ENCODE peak calls at places on chromosomes 11 and 22, in five cellular contexts. One of them, this sample, is unnamed.

GRCh38 chr11:94674005-94674491 is 94.1 kb upstream of the AMOTL1 start:
- DNase-seq in iris pigment epithelial cell: no peak
- DNase-seq in sciatic nerve: no peak
- DNase-seq in fibroblast of the aortic adventitia: peak; percentile 47
- DNase-seq in T-cell: no peak
- DNase-seq in this sample: no peak

GRCh38 chr22:35552186-35552842 is 11.7 kb downstream of the RASD2 start:
- DNase-seq in iris pigment epithelial cell: no peak
- DNase-seq in fibroblast of the aortic adventitia: no peak
- DNase-seq in sciatic nerve: no peak
- DNase-seq in T-cell: peak; percentile 79
- DNase-seq in this sample: peak; percentile 82

GRCh38 chr11:126231725-126232459 is 20.3 kb downstream of the FAM118B start:
- DNase-seq in T-cell: no peak
- DNase-seq in sciatic nerve: no peak
- DNase-seq in fibroblast of the aortic adventitia: peak; percentile 51
- DNase-seq in iris pigment epithelial cell: peak; percentile 75
- DNase-seq in this sample: no peak

GRCh38 chr11:72700026-72700610 is 25.9 kb upstream of the PDE2A start:
- DNase-seq in sciatic nerve: no peak
- DNase-seq in iris pigment epithelial cell: peak; percentile 53
- DNase-seq in T-cell: no peak
- DNase-seq in fibroblast of the aortic adventitia: peak; percentile 59
- DNase-seq in this sample: no peak

GRCh38 chr11:65291613-65292012 is 23.1 kb upstream of the CDC42EP2 start:
- DNase-seq in iris pigment epithelial cell: peak; percentile 85
- DNase-seq in T-cell: no peak
- DNase-seq in fibroblast of the aortic adventitia: peak; percentile 83
- DNase-seq in sciatic nerve: no peak
- DNase-seq in this sample: no peak

GRCh38 chr11:78832226-78832947 is 257.7 kb upstream of the NARS2 start:
- DNase-seq in iris pigment epithelial cell: no peak
- DNase-seq in sciatic nerve: no peak
- DNase-seq in fibroblast of the aortic adventitia: no peak
- DNase-seq in T-cell: no peak
- DNase-seq in this sample: no peak

GRCh38 chr22:25369133-25369532 is 149.7 kb downstream of the CRYBB2 start:
- DNase-seq in T-cell: no peak
- DNase-seq in sciatic nerve: no peak
- DNase-seq in iris pigment epithelial cell: no peak
- DNase-seq in fibroblast of the aortic adventitia: no peak
- DNase-seq in this sample: no peak

GRCh38 chr11:64358907-64359711 is at the start of gene RPS6KA4:
- DNase-seq in T-cell: peak; percentile 13
- DNase-seq in iris pigment epithelial cell: peak; percentile 62
- DNase-seq in fibroblast of the aortic adventitia: peak; percentile 42
- DNase-seq in sciatic nerve: peak; percentile 81
- DNase-seq in this sample: peak; percentile 36

GRCh38 chr22:27032121-27032761 is 374.9 kb downstream of the MIAT start:
- DNase-seq in T-cell: no peak
- DNase-seq in iris pigment epithelial cell: no peak
- DNase-seq in sciatic nerve: no peak
- DNase-seq in fibroblast of the aortic adventitia: no peak
- DNase-seq in this sample: no peak

GRCh38 chr11:94477644-94478043 is 16.0 kb downstream of the MRE11 start:
- DNase-seq in iris pigment epithelial cell: no peak
- DNase-seq in fibroblast of the aortic adventitia: no peak
- DNase-seq in sciatic nerve: no peak
- DNase-seq in T-cell: no peak
- DNase-seq in this sample: no peak

GRCh38 chr11:65793625-65794400 is 7.0 kb downstream of the OVOL1 start:
- DNase-seq in iris pigment epithelial cell: no peak
- DNase-seq in sciatic nerve: no peak
- DNase-seq in fibroblast of the aortic adventitia: no peak
- DNase-seq in T-cell: no peak
- DNase-seq in this sample: no peak

GRCh38 chr11:31817621-31818493 is 6.7 kb upstream of the PAX6 start:
- DNase-seq in T-cell: no peak
- DNase-seq in sciatic nerve: no peak
- DNase-seq in iris pigment epithelial cell: no peak
- DNase-seq in fibroblast of the aortic adventitia: no peak
- DNase-seq in this sample: no peak

GRCh38 chr11:114082415-114082748 is 22.9 kb downstream of the ZBTB16 start:
- DNase-seq in fibroblast of the aortic adventitia: no peak
- DNase-seq in iris pigment epithelial cell: peak; percentile 65
- DNase-seq in T-cell: no peak
- DNase-seq in sciatic nerve: no peak
- DNase-seq in this sample: no peak

GRCh38 chr11:86508604-86509471 is 134.2 kb downstream of the CCDC81 start:
- DNase-seq in sciatic nerve: no peak
- DNase-seq in fibroblast of the aortic adventitia: peak; percentile 40
- DNase-seq in T-cell: no peak
- DNase-seq in iris pigment epithelial cell: no peak
- DNase-seq in this sample: no peak

GRCh38 chr11:102197759-102198158 is 87.5 kb downstream of the YAP1 start:
- DNase-seq in fibroblast of the aortic adventitia: no peak
- DNase-seq in iris pigment epithelial cell: no peak
- DNase-seq in T-cell: no peak
- DNase-seq in sciatic nerve: peak; percentile 63
- DNase-seq in this sample: no peak

GRCh38 chr11:72015511-72016061 is 16.9 kb downstream of the IL18BP start:
- DNase-seq in T-cell: no peak
- DNase-seq in fibroblast of the aortic adventitia: no peak
- DNase-seq in sciatic nerve: no peak
- DNase-seq in iris pigment epithelial cell: peak; percentile 41
- DNase-seq in this sample: no peak

GRCh38 chr11:76524919-76525318 is 80.1 kb downstream of the EMSY start:
- DNase-seq in sciatic nerve: no peak
- DNase-seq in T-cell: no peak
- DNase-seq in iris pigment epithelial cell: peak; percentile 28
- DNase-seq in fibroblast of the aortic adventitia: peak; percentile 91
- DNase-seq in this sample: no peak

GRCh38 chr11:8694137-8694536 is 11.5 kb downstream of the RPL27A start:
- DNase-seq in T-cell: no peak
- DNase-seq in iris pigment epithelial cell: no peak
- DNase-seq in fibroblast of the aortic adventitia: no peak
- DNase-seq in sciatic nerve: peak; percentile 18
- DNase-seq in this sample: no peak

GRCh38 chr11:116598556-116598955 is 174.2 kb downstream of the BUD13 start:
- DNase-seq in sciatic nerve: peak; percentile 6
- DNase-seq in T-cell: no peak
- DNase-seq in fibroblast of the aortic adventitia: no peak
- DNase-seq in iris pigment epithelial cell: no peak
- DNase-seq in this sample: no peak

GRCh38 chr11:84899740-84900139 is 727.4 kb downstream of the DLG2 start:
- DNase-seq in iris pigment epithelial cell: peak; percentile 29
- DNase-seq in fibroblast of the aortic adventitia: no peak
- DNase-seq in sciatic nerve: no peak
- DNase-seq in T-cell: no peak
- DNase-seq in this sample: no peak

GRCh38 chr22:42685941-42686666 is 34.6 kb downstream of the A4GALT start:
- DNase-seq in fibroblast of the aortic adventitia: peak; percentile 37
- DNase-seq in iris pigment epithelial cell: no peak
- DNase-seq in sciatic nerve: no peak
- DNase-seq in T-cell: no peak
- DNase-seq in this sample: no peak

GRCh38 chr22:43439368-43440102 is 27.7 kb downstream of the MPPED1 start:
- DNase-seq in iris pigment epithelial cell: no peak
- DNase-seq in sciatic nerve: peak; percentile 50
- DNase-seq in fibroblast of the aortic adventitia: no peak
- DNase-seq in T-cell: no peak
- DNase-seq in this sample: no peak

This sample was measured in CD4-positive, alpha-beta memory T cell.